ENCODE peak calls at places on chromosomes 7 and 10, in six cellular contexts. F is A549; G is SJSA1; K is choroid plexus epithelial cell; S is breast epithelium; A is CD4-positive, alpha-beta memory T cell. H is an unnamed sample.

GRCh38 chr7:142231716-142232115 is 26.1 kb downstream of the PRSS58 start:
- DNase-seq in F (peak; percentile 51), S (no peak), A (no peak), G (peak; percentile 52), K (peak; percentile 2), H (no peak)

GRCh38 chr7:50454968-50455367 is 4.8 kb upstream of the FIGNL1 start:
- DNase-seq in S (no peak), A (no peak), K (no peak), G (no peak), F (no peak), H (no peak)

GRCh38 chr7:6106140-6106904 is 75.1 kb downstream of the ANKRD61 start:
- DNase-seq in G (no peak), S (no peak), A (peak; percentile 50), F (peak; percentile 78), K (peak; percentile 74), H (no peak)

GRCh38 chr7:4962872-4963775 is 4.1 kb upstream of the MMD2 start:
- DNase-seq in G (no peak), F (no peak), S (no peak), K (no peak), A (no peak), H (no peak)

GRCh38 chr10:68876246-68876918 is 24.7 kb upstream of the DDX50 start:
- DNase-seq in F (no peak), A (no peak), S (no peak), K (peak; percentile 45), G (no peak), H (no peak)

GRCh38 chr10:133474833-133475734 is 21.3 kb downstream of the SCART1 start:
- DNase-seq in F (no peak), K (no peak), A (peak; percentile 58), G (no peak), S (no peak), H (no peak)

GRCh38 chr7:73521636-73522080 is 435 bp downstream of the BAZ1B start:
- DNase-seq in F (no peak), G (no peak), S (peak; percentile 20), A (no peak), K (peak; percentile 36), H (no peak)

GRCh38 chr7:16271990-16272665 is 149.2 kb downstream of the CRPPA start:
- DNase-seq in G (no peak), F (no peak), K (peak; percentile 58), S (no peak), A (no peak), H (no peak)

GRCh38 chr7:27156901-27157716 is 634 bp upstream of the HOXA7 start:
- DNase-seq in G (peak; percentile 35), S (no peak), F (no peak), K (no peak), A (no peak), H (no peak)

GRCh38 chr7:77188736-77189429 is 10.7 kb downstream of the FGL2 start:
- DNase-seq in F (no peak), K (no peak), G (no peak), A (no peak), S (no peak), H (no peak)

GRCh38 chr10:55629792-55630490 is 731.1 kb downstream of the ZWINT start:
- DNase-seq in F (peak; percentile 75), G (no peak), S (no peak), A (no peak), K (peak; percentile 48), H (no peak)

GRCh38 chr7:41175435-41175834 is 527.5 kb downstream of the INHBA start:
- DNase-seq in S (no peak), F (no peak), K (no peak), G (no peak), A (no peak), H (no peak)

GRCh38 chr7:139771001-139771956 is 6.5 kb downstream of the HIPK2 start:
- DNase-seq in S (no peak), K (peak; percentile 94), F (peak; percentile 50), G (peak; percentile 47), A (no peak), H (no peak)

GRCh38 chr7:22147113-22147512 is 201.4 kb upstream of the CDCA7L start:
- DNase-seq in S (no peak), F (no peak), K (peak; percentile 26), G (no peak), A (peak; percentile 1), H (no peak)

GRCh38 chr7:27148776-27149641 is 1.4 kb upstream of the HOXA6 start:
- DNase-seq in A (no peak), G (no peak), S (peak; percentile 17), F (no peak), K (no peak), H (no peak)

GRCh38 chr10:86388119-86388704 is 21.6 kb upstream of the GRID1 start:
- DNase-seq in S (peak; percentile 8), K (no peak), F (no peak), A (no peak), G (no peak), H (no peak)

GRCh38 chr10:61793760-61794713 is 107.5 kb upstream of the ARID5B start:
- DNase-seq in K (peak; percentile 48), A (no peak), F (no peak), S (no peak), G (peak; percentile 58), H (no peak)

GRCh38 chr10:92323079-92323478 is 32.1 kb downstream of the MARCHF5 start:
- DNase-seq in A (no peak), K (no peak), G (no peak), F (no peak), S (no peak), H (no peak)

GRCh38 chr10:52682766-52683165 is 89.8 kb downstream of the MBL2 start:
- DNase-seq in F (no peak), A (no peak), K (no peak), S (no peak), G (no peak), H (no peak)

GRCh38 chr10:13001041-13001886 is at the start of gene CCDC3:
- DNase-seq in F (no peak), G (peak; percentile 53), S (no peak), A (no peak), K (no peak), H (peak; percentile 25)

GRCh38 chr10:70142555-70142954 is 3.9 kb downstream of the TYSND1 start:
- DNase-seq in F (no peak), G (no peak), A (no peak), K (no peak), S (no peak), H (no peak)

GRCh38 chr7:123601530-123601929 is at the start of gene ASB15:
- DNase-seq in F (no peak), A (no peak), K (peak; percentile 21), G (no peak), S (no peak), H (no peak)

GRCh38 chr10:30581779-30582380 is 47.7 kb downstream of the LYZL2 start:
- DNase-seq in G (no peak), F (peak; percentile 72), S (no peak), A (peak; percentile 30), K (peak; percentile 77), H (no peak)

GRCh38 chr7:23076774-23077173 is 28.8 kb upstream of the KLHL7 start:
- DNase-seq in S (no peak), F (no peak), A (no peak), G (no peak), K (no peak), H (no peak)

GRCh38 chr7:21942955-21943354 is 2.7 kb downstream of the CDCA7L start:
- DNase-seq in F (no peak), G (no peak), K (peak; percentile 27), A (no peak), S (no peak), H (no peak)

GRCh38 chr10:87038286-87038717 is 18.2 kb downstream of the FAM25A start:
- DNase-seq in G (no peak), S (no peak), A (no peak), F (no peak), K (no peak), H (no peak)

GRCh38 chr7:124782335-124782734 is 16.7 kb upstream of the GPR37 start:
- DNase-seq in S (no peak), A (no peak), K (no peak), F (no peak), G (no peak), H (no peak)

GRCh38 chr10:49109669-49110335 is 5.5 kb downstream of the VSTM4 start:
- DNase-seq in S (no peak), G (no peak), F (no peak), A (no peak), K (peak; percentile 65), H (peak; percentile 34)

GRCh38 chr10:72250666-72251065 is 23.1 kb upstream of the DDIT4 start:
- DNase-seq in G (no peak), S (peak; percentile 51), A (no peak), F (peak; percentile 66), K (peak; percentile 94), H (peak; percentile 87)
- H3K4me3 ChIP-seq in G (no peak overlapping the region), S (no peak overlapping the region), A (no peak overlapping the region), F (no peak overlapping the region), K (no peak overlapping the region), H (no peak overlapping the region)

DNA sequence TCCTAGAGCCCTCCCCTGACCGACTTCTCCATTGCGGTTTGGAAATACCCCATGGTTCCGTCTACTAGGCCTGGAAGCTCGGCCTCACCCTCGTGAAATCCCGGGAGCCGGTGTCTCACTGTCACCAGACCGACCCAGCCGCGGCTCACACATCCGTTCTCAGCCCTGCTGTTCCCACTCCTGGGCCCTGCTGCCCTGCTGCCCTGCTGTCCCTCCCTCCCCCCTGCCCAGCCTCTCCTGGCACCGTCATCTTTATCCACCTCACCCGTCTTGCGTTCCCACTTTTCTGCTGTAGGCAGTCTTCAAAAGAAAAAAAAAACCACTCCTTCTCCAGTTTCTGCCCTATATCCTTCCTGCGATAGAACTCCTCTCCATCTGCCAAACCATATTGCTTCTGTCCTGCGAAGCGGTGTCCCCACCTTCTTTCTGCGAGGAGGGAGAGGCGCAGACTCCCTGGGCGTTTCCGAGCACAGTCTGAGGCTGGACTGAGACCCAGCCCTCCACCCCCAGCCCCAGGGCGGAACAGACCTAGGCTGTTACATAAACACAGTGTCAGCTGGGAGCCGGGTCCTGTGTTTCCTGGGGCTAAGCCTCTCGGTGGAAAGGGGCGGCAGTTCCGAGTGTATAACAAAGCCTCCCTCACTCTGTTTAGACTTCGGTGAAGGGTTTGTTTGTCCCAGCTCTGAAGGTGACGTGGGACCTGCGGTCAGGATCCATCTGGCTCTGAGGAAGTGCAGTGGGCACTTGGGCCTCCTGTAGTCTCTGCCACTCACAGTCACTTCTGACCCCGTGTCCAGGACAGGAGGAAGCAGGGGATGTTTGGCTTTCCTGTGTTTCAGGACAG is 2.8 kb downstream of the AGAP3 start:
- DNase-seq in K (peak; percentile 77), S (peak; percentile 74), A (no peak), G (peak; percentile 90), F (no peak), H (peak; percentile 88)
- H3K4me3 ChIP-seq in K (peak overlapping the region; percentile 79), S (peak overlapping the region; percentile 75), A (no peak overlapping the region), G (peak overlapping the region; percentile 58), F (no peak overlapping the region), H (peak overlapping the region; percentile 94)

GRCh38 chr10:11776080-11776479 is 33.9 kb downstream of the ECHDC3 start:
- DNase-seq in K (peak; percentile 43), S (no peak), A (no peak), G (no peak), F (peak; percentile 44), H (no peak)

GRCh38 chr10:11775412-11775811 is 33.2 kb downstream of the ECHDC3 start:
- DNase-seq in S (no peak), G (no peak), K (no peak), A (no peak), F (no peak), H (no peak)

GRCh38 chr10:11773777-11774441 is 31.7 kb downstream of the ECHDC3 start:
- DNase-seq in A (no peak), F (no peak), S (no peak), K (no peak), G (no peak), H (no peak)

GRCh38 chr10:11772575-11773288 is 30.6 kb downstream of the ECHDC3 start:
- DNase-seq in S (no peak), A (no peak), F (no peak), G (no peak), K (no peak), H (no peak)
- H3K4me3 ChIP-seq in S (no peak overlapping the region), A (no peak overlapping the region), F (no peak overlapping the region), G (no peak overlapping the region), K (no peak overlapping the region), H (no peak overlapping the region)

GRCh38 chr7:81155654-81156373 is 237.0 kb upstream of the SEMA3C start:
- DNase-seq in K (no peak), S (no peak), G (no peak), F (peak; percentile 87), A (no peak), H (no peak)
- H3K4me3 ChIP-seq in K (no peak overlapping the region), S (no peak overlapping the region), G (no peak overlapping the region), F (peak overlapping the region; percentile 1), A (no peak overlapping the region), H (no peak overlapping the region)